ENCODE peak calls at places on chromosomes 3 and 15, in four cellular contexts. One of them, this sample, is unnamed.
A peak's percentile ranks its signal among the peaks of the same experiment; 100 is the strongest.

GRCh38 chr3:197151562-197151961 is 121.9 kb upstream of the MELTF start:
- DNase-seq in HL-60: peak; percentile 51
- DNase-seq in K562: peak; percentile 65
- DNase-seq in GM12878: no peak
- DNase-seq in this sample: no peak

GRCh38 chr3:197547618-197548017 is 8.2 kb downstream of the BDH1 start:
- DNase-seq in HL-60: no peak
- DNase-seq in K562: peak; percentile 67
- DNase-seq in GM12878: no peak
- DNase-seq in this sample: no peak

GRCh38 chr15:31799711-31800321 is 230.5 kb upstream of the CHRNA7 start:
- DNase-seq in HL-60: no peak
- DNase-seq in K562: no peak
- DNase-seq in GM12878: peak; percentile 77
- DNase-seq in this sample: no peak

GRCh38 chr15:87477759-87478687 is 778.5 kb downstream of the NTRK3 start:
- DNase-seq in HL-60: no peak
- DNase-seq in K562: peak; percentile 14
- DNase-seq in GM12878: no peak
- DNase-seq in this sample: no peak

GRCh38 chr3:121786485-121786884 is 36.9 kb upstream of the GOLGB1 start:
- DNase-seq in HL-60: no peak
- DNase-seq in K562: no peak
- DNase-seq in GM12878: no peak
- DNase-seq in this sample: no peak

GRCh38 chr3:151806838-151807237 is 7.1 kb upstream of the AADAC start:
- DNase-seq in HL-60: no peak
- DNase-seq in K562: no peak
- DNase-seq in GM12878: no peak
- DNase-seq in this sample: no peak

GRCh38 chr15:95737051-95737450 is 593.4 kb upstream of the NR2F2 start:
- DNase-seq in HL-60: no peak
- DNase-seq in K562: no peak
- DNase-seq in GM12878: no peak
- DNase-seq in this sample: no peak

GRCh38 chr15:40253179-40253790 is 14.4 kb downstream of the PAK6 start:
- DNase-seq in HL-60: no peak
- DNase-seq in K562: no peak
- DNase-seq in GM12878: no peak
- DNase-seq in this sample: no peak

GRCh38 chr15:32722126-32722525 is 4.3 kb downstream of the GREM1 start:
- DNase-seq in HL-60: no peak
- DNase-seq in K562: no peak
- DNase-seq in GM12878: no peak
- DNase-seq in this sample: no peak

GRCh38 chr15:39130556-39131379 is 450.1 kb upstream of the THBS1 start:
- DNase-seq in HL-60: no peak
- DNase-seq in K562: no peak
- DNase-seq in GM12878: no peak
- DNase-seq in this sample: no peak

GRCh38 chr15:39132071-39132470 is 448.8 kb upstream of the THBS1 start:
- DNase-seq in HL-60: no peak
- DNase-seq in K562: no peak
- DNase-seq in GM12878: no peak
- DNase-seq in this sample: no peak

GRCh38 chr15:39134282-39134681 is 446.6 kb upstream of the THBS1 start:
- DNase-seq in HL-60: no peak
- DNase-seq in K562: no peak
- DNase-seq in GM12878: no peak
- DNase-seq in this sample: no peak

GRCh38 chr15:39131605-39132004 is 449.3 kb upstream of the THBS1 start:
- DNase-seq in HL-60: no peak
- DNase-seq in K562: no peak
- DNase-seq in GM12878: no peak
- DNase-seq in this sample: no peak

GRCh38 chr15:39133201-39133600 is 447.7 kb upstream of the THBS1 start:
- DNase-seq in HL-60: no peak
- DNase-seq in K562: peak; percentile 4
- DNase-seq in GM12878: no peak
- DNase-seq in this sample: no peak
- TF ChIP-seq SPI1 in HL-60: no peak
- TF ChIP-seq SPI1 in K562: no peak
- TF ChIP-seq SPI1 in GM12878: no peak
- TF ChIP-seq SPI1 in this sample: no peak

DNA sequence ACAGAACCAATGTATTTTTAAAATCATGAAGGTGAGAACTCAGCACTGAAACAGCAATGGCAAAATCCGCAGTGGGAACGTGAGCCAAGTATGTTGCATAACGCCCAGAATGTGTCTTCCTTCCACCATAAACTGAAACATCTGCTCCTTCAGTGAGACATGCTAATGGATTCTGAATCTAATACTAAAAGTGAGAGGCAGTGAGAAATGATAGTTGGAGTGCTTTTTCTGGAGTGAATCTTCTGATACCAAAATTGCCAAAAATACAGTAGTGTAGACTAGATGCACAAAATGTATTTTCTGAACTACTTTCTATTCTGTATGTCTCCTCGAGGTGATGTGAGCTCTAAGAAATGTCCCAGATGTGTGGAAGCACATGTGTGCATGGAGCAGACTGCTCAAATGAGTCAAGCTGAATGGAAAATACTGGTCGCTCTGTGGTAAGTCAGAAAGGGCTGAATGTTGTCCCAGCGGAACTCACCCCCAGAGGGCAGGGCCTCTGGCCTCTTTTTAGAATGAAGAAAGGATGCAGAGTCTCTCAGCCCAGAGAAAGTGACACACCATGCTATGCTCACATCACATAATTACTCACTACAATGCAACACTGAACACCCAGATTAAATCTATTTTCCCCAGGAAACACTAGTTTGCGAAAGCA is 73.0 kb downstream of the ATP10A start:
- DNase-seq in HL-60: no peak
- DNase-seq in K562: no peak
- DNase-seq in GM12878: no peak
- DNase-seq in this sample: no peak
- TF ChIP-seq POLR2AphosphoS5 in HL-60: no peak
- TF ChIP-seq POLR2AphosphoS5 in K562: no peak
- TF ChIP-seq POLR2AphosphoS5 in GM12878: no peak
- TF ChIP-seq POLR2AphosphoS5 in this sample: no peak

GRCh38 chr3:66411436-66411835 is 89.4 kb downstream of the LRIG1 start:
- DNase-seq in HL-60: no peak
- DNase-seq in K562: peak; percentile 67
- DNase-seq in GM12878: no peak
- DNase-seq in this sample: no peak
- TF ChIP-seq SPI1 in HL-60: no peak
- TF ChIP-seq SPI1 in K562: no peak
- TF ChIP-seq SPI1 in GM12878: no peak
- TF ChIP-seq SPI1 in this sample: no peak

GRCh38 chr3:148992635-148993230 is 1.4 kb downstream of the GYG1 start:
- DNase-seq in HL-60: no peak
- DNase-seq in K562: no peak
- DNase-seq in GM12878: no peak
- DNase-seq in this sample: no peak

GRCh38 chr3:148990211-148990610 is 1.1 kb upstream of the GYG1 start:
- DNase-seq in HL-60: peak; percentile 82
- DNase-seq in K562: no peak
- DNase-seq in GM12878: no peak
- DNase-seq in this sample: no peak

GRCh38 chr3:148991219-148992026 is at the start of gene GYG1:
- DNase-seq in HL-60: peak; percentile 78
- DNase-seq in K562: peak; percentile 85
- DNase-seq in GM12878: no peak
- DNase-seq in this sample: peak; percentile 83

GRCh38 chr3:148997623-148998022 is 6.3 kb downstream of the GYG1 start:
- DNase-seq in HL-60: no peak
- DNase-seq in K562: no peak
- DNase-seq in GM12878: no peak
- DNase-seq in this sample: no peak

DNA sequence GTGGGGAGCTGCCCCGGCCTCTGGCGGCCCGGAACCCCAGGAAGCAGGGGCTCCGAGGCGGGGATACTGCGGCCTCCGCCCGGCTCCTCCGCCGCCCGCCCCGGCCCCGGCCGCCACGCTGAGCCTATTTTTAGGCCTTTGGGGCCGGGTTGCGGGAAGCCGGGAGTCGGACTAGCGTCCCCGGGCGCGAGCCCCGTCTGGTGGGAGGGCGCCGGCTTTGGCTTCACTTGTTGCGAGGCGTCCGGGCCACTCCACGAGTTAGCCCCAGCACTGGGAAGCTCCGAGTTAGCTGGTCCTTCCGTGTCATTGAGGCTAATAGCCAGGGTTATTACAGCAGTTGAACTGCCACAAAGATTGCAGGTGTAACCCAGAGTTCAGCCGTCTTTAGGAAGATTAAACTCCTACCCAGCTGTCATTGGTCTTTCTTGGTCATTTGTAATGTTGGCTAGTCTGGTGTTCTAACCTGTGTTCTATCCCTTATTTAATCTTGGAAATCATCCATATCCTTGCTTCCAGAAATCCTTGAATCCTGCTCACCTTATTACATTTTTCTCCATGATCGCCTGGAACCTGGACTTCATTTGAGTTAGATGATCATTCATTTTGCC is 791 bp downstream of the GYG1 start:
- DNase-seq in HL-60: peak; percentile 43
- DNase-seq in K562: peak; percentile 54
- DNase-seq in GM12878: no peak
- DNase-seq in this sample: no peak
- TF ChIP-seq POLR2AphosphoS5 in HL-60: no peak
- TF ChIP-seq POLR2AphosphoS5 in K562: no peak
- TF ChIP-seq POLR2AphosphoS5 in GM12878: no peak
- TF ChIP-seq POLR2AphosphoS5 in this sample: no peak

DNA sequence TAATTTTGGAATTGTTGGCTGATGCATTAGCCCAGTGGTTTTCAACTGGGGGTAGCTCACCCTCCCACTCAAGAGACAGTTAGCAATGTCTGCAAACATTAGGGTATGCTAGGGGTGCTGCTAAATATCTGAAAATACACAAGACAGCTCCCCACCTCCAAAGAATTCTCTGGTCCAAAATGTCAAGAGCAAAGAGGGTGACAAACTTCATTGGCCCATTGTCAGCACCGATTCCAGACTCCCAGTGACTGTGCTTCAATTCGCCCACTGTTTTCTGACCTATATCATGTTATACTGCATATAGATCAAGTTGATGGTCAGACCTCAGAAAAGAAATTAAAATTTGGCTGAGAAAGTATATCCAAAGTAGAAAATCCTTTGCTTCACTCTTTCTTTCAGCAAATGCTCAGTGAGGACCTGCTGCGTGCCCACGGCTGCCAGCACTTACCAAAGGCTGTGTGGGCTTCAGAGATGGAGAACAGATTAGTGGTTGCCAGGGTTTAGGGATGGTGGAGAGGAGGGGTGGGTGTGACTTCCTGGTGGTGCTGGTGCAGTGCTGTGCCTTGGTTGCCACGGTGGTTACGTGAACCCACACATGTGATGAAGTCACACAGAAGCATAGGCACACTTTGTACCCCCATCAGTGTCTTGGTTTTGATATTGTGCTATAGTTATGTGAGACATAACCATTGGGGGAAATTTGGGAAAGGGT is 204.0 kb downstream of the PLCL2 start:
- DNase-seq in HL-60: no peak
- DNase-seq in K562: no peak
- DNase-seq in GM12878: no peak
- DNase-seq in this sample: no peak
- TF ChIP-seq SPI1 in HL-60: no peak
- TF ChIP-seq SPI1 in K562: no peak
- TF ChIP-seq SPI1 in GM12878: no peak
- TF ChIP-seq SPI1 in this sample: no peak

GRCh38 chr15:52309154-52309548 is 13.5 kb upstream of the MYO5C start:
- DNase-seq in HL-60: no peak
- DNase-seq in K562: no peak
- DNase-seq in GM12878: peak; percentile 55
- DNase-seq in this sample: no peak

GRCh38 chr15:52307847-52308246 is 12.2 kb upstream of the MYO5C start:
- DNase-seq in HL-60: no peak
- DNase-seq in K562: no peak
- DNase-seq in GM12878: no peak
- DNase-seq in this sample: no peak

GRCh38 chr15:52303093-52303772 is 7.6 kb upstream of the MYO5C start:
- DNase-seq in HL-60: no peak
- DNase-seq in K562: no peak
- DNase-seq in GM12878: no peak
- DNase-seq in this sample: no peak

GRCh38 chr15:52306270-52306669 is 10.7 kb upstream of the MYO5C start:
- DNase-seq in HL-60: no peak
- DNase-seq in K562: no peak
- DNase-seq in GM12878: no peak
- DNase-seq in this sample: no peak

GRCh38 chr15:52308446-52309153 is 13.0 kb upstream of the MYO5C start:
- DNase-seq in HL-60: no peak
- DNase-seq in K562: no peak
- DNase-seq in GM12878: no peak
- DNase-seq in this sample: no peak
- TF ChIP-seq POLR2AphosphoS5 in HL-60: no peak
- TF ChIP-seq POLR2AphosphoS5 in K562: no peak
- TF ChIP-seq POLR2AphosphoS5 in GM12878: no peak
- TF ChIP-seq POLR2AphosphoS5 in this sample: no peak

DNA sequence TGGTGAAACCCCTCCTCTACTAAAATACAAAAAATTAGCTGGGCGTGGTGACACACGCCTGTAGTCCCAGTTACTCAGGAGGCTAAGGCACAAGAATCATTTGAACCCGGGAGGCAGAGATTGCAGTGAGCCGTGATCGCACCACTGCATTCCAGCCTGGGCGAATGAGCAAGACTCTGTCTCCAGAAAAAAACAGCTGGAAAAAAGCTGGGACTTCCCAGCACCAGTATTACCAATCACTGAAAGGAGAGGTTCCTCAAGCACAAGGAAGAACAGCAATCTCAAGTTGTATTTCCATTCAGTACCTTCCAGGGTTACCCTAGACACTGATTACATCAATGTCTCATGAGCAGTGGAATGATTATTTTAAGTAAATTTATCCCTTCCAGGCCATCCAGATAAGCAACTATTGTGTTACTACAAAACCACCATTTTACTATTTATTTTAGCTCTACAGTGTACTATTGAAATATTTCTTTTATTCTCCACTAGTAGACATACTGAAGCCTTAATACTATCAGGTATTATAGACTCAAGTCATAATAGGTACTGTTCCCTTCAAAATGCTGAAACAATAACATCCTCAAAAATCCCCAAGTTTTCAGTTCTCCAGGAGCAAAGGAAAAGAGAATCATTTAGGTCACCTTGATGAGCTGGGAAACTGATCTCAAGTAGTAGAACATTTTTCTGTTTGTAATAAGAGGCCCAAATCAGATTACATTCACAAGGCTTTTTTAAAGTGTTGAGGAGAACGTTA is 54.8 kb upstream of the VGLL4 start:
- DNase-seq in HL-60: no peak
- DNase-seq in K562: no peak
- DNase-seq in GM12878: no peak
- DNase-seq in this sample: no peak
- TF ChIP-seq SPI1 in HL-60: no peak
- TF ChIP-seq SPI1 in K562: no peak
- TF ChIP-seq SPI1 in GM12878: no peak
- TF ChIP-seq SPI1 in this sample: no peak

GRCh38 chr3:69008980-69009379 is 4.5 kb downstream of the EOGT start:
- DNase-seq in HL-60: no peak
- DNase-seq in K562: no peak
- DNase-seq in GM12878: no peak
- DNase-seq in this sample: no peak
- TF ChIP-seq POLR2AphosphoS5 in HL-60: no peak
- TF ChIP-seq POLR2AphosphoS5 in K562: no peak
- TF ChIP-seq POLR2AphosphoS5 in GM12878: no peak
- TF ChIP-seq POLR2AphosphoS5 in this sample: no peak

GRCh38 chr3:69232447-69232846 is 110.1 kb upstream of the LMOD3 start:
- DNase-seq in HL-60: no peak
- DNase-seq in K562: no peak
- DNase-seq in GM12878: no peak
- DNase-seq in this sample: no peak
- TF ChIP-seq SPI1 in HL-60: no peak
- TF ChIP-seq SPI1 in K562: no peak
- TF ChIP-seq SPI1 in GM12878: no peak
- TF ChIP-seq SPI1 in this sample: no peak

This sample was measured in GM12891.